ENCODE peak calls at places on chromosomes 2 and 18, in four cellular contexts. One of them, this sample, is unnamed.
A peak's percentile ranks its signal among the peaks of the same experiment; 100 is the strongest.

GRCh38 chr2:74221604-74222299 is 23.3 kb downstream of the MTHFD2 start:
- DNase-seq in CD8-positive, alpha-beta memory T cell: no peak
- DNase-seq in activated naive CD8-positive, alpha-beta T cell treated with anti-CD3 and anti-CD28 coated beads for 36 hours: no peak
- DNase-seq in HCT116: no peak
- DNase-seq in this sample: no peak

GRCh38 chr2:138948070-138948539 is 167.9 kb upstream of the NXPH2 start:
- DNase-seq in HCT116: peak; percentile 97
- DNase-seq in CD8-positive, alpha-beta memory T cell: no peak
- DNase-seq in activated naive CD8-positive, alpha-beta T cell treated with anti-CD3 and anti-CD28 coated beads for 36 hours: no peak
- DNase-seq in this sample: no peak

GRCh38 chr2:238716585-238716984 is 131.3 kb upstream of the TWIST2 start:
- DNase-seq in CD8-positive, alpha-beta memory T cell: no peak
- DNase-seq in HCT116: no peak
- DNase-seq in activated naive CD8-positive, alpha-beta T cell treated with anti-CD3 and anti-CD28 coated beads for 36 hours: no peak
- DNase-seq in this sample: no peak

GRCh38 chr2:241565413-241565812 is 6.9 kb downstream of the BOK start:
- DNase-seq in activated naive CD8-positive, alpha-beta T cell treated with anti-CD3 and anti-CD28 coated beads for 36 hours: no peak
- DNase-seq in CD8-positive, alpha-beta memory T cell: no peak
- DNase-seq in HCT116: no peak
- DNase-seq in this sample: no peak

GRCh38 chr2:160332318-160332717 is 132.2 kb upstream of the ITGB6 start:
- DNase-seq in HCT116: no peak
- DNase-seq in CD8-positive, alpha-beta memory T cell: no peak
- DNase-seq in activated naive CD8-positive, alpha-beta T cell treated with anti-CD3 and anti-CD28 coated beads for 36 hours: no peak
- DNase-seq in this sample: no peak

GRCh38 chr18:67463829-67464228 is 52.7 kb downstream of the DSEL start:
- DNase-seq in HCT116: no peak
- DNase-seq in activated naive CD8-positive, alpha-beta T cell treated with anti-CD3 and anti-CD28 coated beads for 36 hours: no peak
- DNase-seq in CD8-positive, alpha-beta memory T cell: no peak
- DNase-seq in this sample: no peak

GRCh38 chr18:40041951-40042350 is 1913.1 kb upstream of the PIK3C3 start:
- DNase-seq in activated naive CD8-positive, alpha-beta T cell treated with anti-CD3 and anti-CD28 coated beads for 36 hours: no peak
- DNase-seq in CD8-positive, alpha-beta memory T cell: no peak
- DNase-seq in HCT116: no peak
- DNase-seq in this sample: no peak

GRCh38 chr2:179438653-179439052 is 174.0 kb upstream of the SESTD1 start:
- DNase-seq in activated naive CD8-positive, alpha-beta T cell treated with anti-CD3 and anti-CD28 coated beads for 36 hours: no peak
- DNase-seq in CD8-positive, alpha-beta memory T cell: no peak
- DNase-seq in HCT116: no peak
- DNase-seq in this sample: no peak

GRCh38 chr2:224217962-224218347 is 178.9 kb upstream of the SERPINE2 start:
- DNase-seq in HCT116: no peak
- DNase-seq in CD8-positive, alpha-beta memory T cell: no peak
- DNase-seq in activated naive CD8-positive, alpha-beta T cell treated with anti-CD3 and anti-CD28 coated beads for 36 hours: no peak
- DNase-seq in this sample: no peak

GRCh38 chr2:223740679-223741078 is 96.7 kb downstream of the AP1S3 start:
- DNase-seq in activated naive CD8-positive, alpha-beta T cell treated with anti-CD3 and anti-CD28 coated beads for 36 hours: no peak
- DNase-seq in HCT116: no peak
- DNase-seq in CD8-positive, alpha-beta memory T cell: no peak
- DNase-seq in this sample: no peak

GRCh38 chr2:144990661-144991060 is 470.7 kb upstream of the ZEB2 start:
- DNase-seq in activated naive CD8-positive, alpha-beta T cell treated with anti-CD3 and anti-CD28 coated beads for 36 hours: no peak
- DNase-seq in HCT116: no peak
- DNase-seq in CD8-positive, alpha-beta memory T cell: no peak
- DNase-seq in this sample: no peak

GRCh38 chr2:105442721-105443120 is 43.9 kb upstream of the FHL2 start:
- DNase-seq in HCT116: no peak
- DNase-seq in activated naive CD8-positive, alpha-beta T cell treated with anti-CD3 and anti-CD28 coated beads for 36 hours: no peak
- DNase-seq in CD8-positive, alpha-beta memory T cell: no peak
- DNase-seq in this sample: no peak

GRCh38 chr18:7677424-7677823 is 110.3 kb downstream of the PTPRM start:
- DNase-seq in CD8-positive, alpha-beta memory T cell: no peak
- DNase-seq in activated naive CD8-positive, alpha-beta T cell treated with anti-CD3 and anti-CD28 coated beads for 36 hours: no peak
- DNase-seq in HCT116: no peak
- DNase-seq in this sample: no peak

This sample was measured in T-helper 2 cell treated with Interferon-gamma antibody and Interleukin-4, amounts not matched to agents 5 μg/mL and 100 μg/mL, for 36 hours.